ENCODE peak calls at places on chromosomes 3 and 15, in four cellular contexts. One of them, this sample, is unnamed.
A peak's percentile ranks its signal among the peaks of the same experiment; 100 is the strongest.

GRCh38 chr3:123616593-123616992 is 31.7 kb upstream of the HACD2 start:
- DNase-seq in pancreas: no peak
- DNase-seq in OCI-LY7: no peak
- DNase-seq in HCT116: no peak
- DNase-seq in this sample: no peak

GRCh38 chr3:171351676-171352075 is 108.5 kb downstream of the TNIK start:
- DNase-seq in HCT116: peak; percentile 77
- DNase-seq in OCI-LY7: no peak
- DNase-seq in pancreas: no peak
- DNase-seq in this sample: no peak

GRCh38 chr3:153291052-153291689 is 129.1 kb downstream of the RAP2B start:
- DNase-seq in pancreas: no peak
- DNase-seq in OCI-LY7: peak; percentile 58
- DNase-seq in HCT116: peak; percentile 44
- DNase-seq in this sample: no peak

GRCh38 chr15:40322531-40323238 is 807 bp upstream of the INAFM2 start:
- DNase-seq in HCT116: no peak
- DNase-seq in OCI-LY7: no peak
- DNase-seq in pancreas: no peak
- DNase-seq in this sample: peak; percentile 69

GRCh38 chr3:183265157-183265642 is 12.1 kb downstream of the B3GNT5 start:
- DNase-seq in OCI-LY7: no peak
- DNase-seq in pancreas: no peak
- DNase-seq in HCT116: no peak
- DNase-seq in this sample: no peak

GRCh38 chr3:137692803-137693431 is 71.2 kb upstream of the SOX14 start:
- DNase-seq in pancreas: no peak
- DNase-seq in HCT116: peak; percentile 13
- DNase-seq in OCI-LY7: peak; percentile 3
- DNase-seq in this sample: no peak

GRCh38 chr3:149449799-149450198 is 24.7 kb upstream of the TM4SF4 start:
- DNase-seq in pancreas: no peak
- DNase-seq in HCT116: no peak
- DNase-seq in OCI-LY7: no peak
- DNase-seq in this sample: no peak

GRCh38 chr3:35883929-35884328 is 244.6 kb downstream of the ARPP21 start:
- DNase-seq in pancreas: no peak
- DNase-seq in HCT116: no peak
- DNase-seq in OCI-LY7: no peak
- DNase-seq in this sample: no peak

GRCh38 chr3:49668861-49669260 is 5.3 kb upstream of the APEH start:
- DNase-seq in OCI-LY7: no peak
- DNase-seq in pancreas: no peak
- DNase-seq in HCT116: no peak
- DNase-seq in this sample: no peak

GRCh38 chr15:31609243-31609642 is 282.6 kb downstream of the KLF13 start:
- DNase-seq in HCT116: no peak
- DNase-seq in pancreas: no peak
- DNase-seq in OCI-LY7: no peak
- DNase-seq in this sample: no peak

GRCh38 chr3:23809840-23810341 is 4.1 kb downstream of the UBE2E1 start:
- DNase-seq in pancreas: no peak
- DNase-seq in HCT116: no peak
- DNase-seq in OCI-LY7: peak; percentile 40
- DNase-seq in this sample: no peak

GRCh38 chr15:87572381-87572780 is 684.2 kb downstream of the NTRK3 start:
- DNase-seq in HCT116: no peak
- DNase-seq in pancreas: no peak
- DNase-seq in OCI-LY7: no peak
- DNase-seq in this sample: no peak

GRCh38 chr15:61115679-61116078 is 113.4 kb downstream of the RORA start:
- DNase-seq in HCT116: no peak
- DNase-seq in OCI-LY7: no peak
- DNase-seq in pancreas: no peak
- DNase-seq in this sample: no peak

GRCh38 chr3:133494469-133494868 is 79.0 kb upstream of the CDV3 start:
- DNase-seq in HCT116: no peak
- DNase-seq in OCI-LY7: peak; percentile 59
- DNase-seq in pancreas: no peak
- DNase-seq in this sample: no peak

GRCh38 chr15:75704618-75705017 is 8.0 kb downstream of the CSPG4 start:
- DNase-seq in OCI-LY7: no peak
- DNase-seq in HCT116: no peak
- DNase-seq in pancreas: no peak
- DNase-seq in this sample: no peak

GRCh38 chr15:56244811-56245576 is 1.3 kb upstream of the RFX7 start:
- DNase-seq in OCI-LY7: peak; percentile 67
- DNase-seq in pancreas: peak; percentile 34
- DNase-seq in HCT116: no peak
- DNase-seq in this sample: no peak

GRCh38 chr15:62112616-62113593 is 46.1 kb downstream of the C2CD4A start:
- DNase-seq in OCI-LY7: no peak
- DNase-seq in HCT116: no peak
- DNase-seq in pancreas: peak; percentile 55
- DNase-seq in this sample: no peak

GRCh38 chr15:70095387-70096214 is 2.1 kb downstream of the TLE3 start:
- DNase-seq in OCI-LY7: peak; percentile 83
- DNase-seq in pancreas: peak; percentile 40
- DNase-seq in HCT116: no peak
- DNase-seq in this sample: peak; percentile 79

GRCh38 chr3:134603480-134603879 is 47.3 kb downstream of the KY start:
- DNase-seq in OCI-LY7: no peak
- DNase-seq in HCT116: no peak
- DNase-seq in pancreas: peak; percentile 6
- DNase-seq in this sample: no peak

GRCh38 chr3:170493712-170494182 is 75.1 kb downstream of the CLDN11 start:
- DNase-seq in pancreas: no peak
- DNase-seq in HCT116: no peak
- DNase-seq in OCI-LY7: no peak
- DNase-seq in this sample: no peak

GRCh38 chr3:14561051-14561634 is 21.0 kb upstream of the GRIP2 start:
- DNase-seq in pancreas: no peak
- DNase-seq in OCI-LY7: no peak
- DNase-seq in HCT116: no peak
- DNase-seq in this sample: no peak

GRCh38 chr15:82315519-82316246 is 33.6 kb downstream of the GOLGA6L10 start:
- DNase-seq in OCI-LY7: no peak
- DNase-seq in HCT116: no peak
- DNase-seq in pancreas: no peak
- DNase-seq in this sample: peak; percentile 70

GRCh38 chr3:14918356-14918860 is 29.0 kb upstream of the NR2C2 start:
- DNase-seq in HCT116: no peak
- DNase-seq in pancreas: no peak
- DNase-seq in OCI-LY7: no peak
- DNase-seq in this sample: no peak

GRCh38 chr3:86792316-86792715 is 198.6 kb downstream of the VGLL3 start:
- DNase-seq in pancreas: no peak
- DNase-seq in HCT116: no peak
- DNase-seq in OCI-LY7: no peak
- DNase-seq in this sample: no peak

GRCh38 chr3:153165211-153165815 is 3.3 kb downstream of the RAP2B start:
- DNase-seq in OCI-LY7: peak; percentile 26
- DNase-seq in HCT116: no peak
- DNase-seq in pancreas: no peak
- DNase-seq in this sample: no peak

GRCh38 chr3:23183114-23183513 is 20.0 kb upstream of the UBE2E2 start:
- DNase-seq in HCT116: no peak
- DNase-seq in pancreas: no peak
- DNase-seq in OCI-LY7: no peak
- DNase-seq in this sample: no peak

GRCh38 chr3:128591728-128592426 is 58.7 kb downstream of the RPN1 start:
- DNase-seq in OCI-LY7: no peak
- DNase-seq in pancreas: no peak
- DNase-seq in HCT116: no peak
- DNase-seq in this sample: no peak

GRCh38 chr3:12658593-12659058 is 5.3 kb downstream of the RAF1 start:
- DNase-seq in HCT116: no peak
- DNase-seq in OCI-LY7: no peak
- DNase-seq in pancreas: no peak
- DNase-seq in this sample: no peak

GRCh38 chr3:129325383-129325782 is 46.7 kb downstream of the HMCES start:
- DNase-seq in OCI-LY7: no peak
- DNase-seq in pancreas: no peak
- DNase-seq in HCT116: no peak
- DNase-seq in this sample: no peak

GRCh38 chr3:66494964-66495581 is 5.7 kb downstream of the LRIG1 start:
- DNase-seq in pancreas: no peak
- DNase-seq in HCT116: no peak
- DNase-seq in OCI-LY7: peak; percentile 53
- DNase-seq in this sample: no peak

GRCh38 chr3:9468460-9468859 is 71.0 kb downstream of the SETD5 start:
- DNase-seq in pancreas: no peak
- DNase-seq in HCT116: no peak
- DNase-seq in OCI-LY7: no peak
- DNase-seq in this sample: no peak

GRCh38 chr3:141431411-141432378 is 55.1 kb upstream of the RASA2 start:
- DNase-seq in HCT116: no peak
- DNase-seq in OCI-LY7: no peak
- DNase-seq in pancreas: no peak
- DNase-seq in this sample: no peak
- H3K4me3 ChIP-seq in HCT116: no peak overlapping the region
- H3K4me3 ChIP-seq in OCI-LY7: no peak overlapping the region
- H3K4me3 ChIP-seq in pancreas: no peak overlapping the region
- H3K4me3 ChIP-seq in this sample: no peak overlapping the region

DNA sequence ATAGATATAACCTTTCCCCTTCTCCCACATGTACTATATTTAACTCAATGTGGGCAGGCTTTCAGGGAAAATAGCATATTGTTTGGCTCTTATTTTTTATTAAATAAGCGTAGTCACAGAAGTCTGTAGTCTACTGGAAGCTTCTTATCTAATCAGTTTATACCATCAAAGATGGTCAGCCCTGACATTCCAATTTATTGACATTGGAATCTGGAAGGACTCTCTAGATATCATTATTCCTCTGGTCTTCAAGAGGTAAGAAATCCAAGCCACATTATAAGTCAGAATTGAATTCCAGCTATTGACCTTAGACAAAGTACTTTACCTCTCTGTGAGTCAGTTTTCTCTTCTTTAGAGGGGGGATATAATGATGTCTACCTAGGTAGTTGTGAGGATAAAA is 38.5 kb upstream of the SCAANT1 start:
- DNase-seq in HCT116: no peak
- DNase-seq in OCI-LY7: no peak
- DNase-seq in pancreas: no peak
- DNase-seq in this sample: no peak
- H3K27ac ChIP-seq in HCT116: no peak overlapping the region
- H3K27ac ChIP-seq in OCI-LY7: no peak overlapping the region
- H3K27ac ChIP-seq in pancreas: no peak overlapping the region
- H3K27ac ChIP-seq in this sample: no peak overlapping the region

GRCh38 chr3:52480768-52481715 is 14.1 kb upstream of the STAB1 start:
- DNase-seq in OCI-LY7: no peak
- DNase-seq in HCT116: no peak
- DNase-seq in pancreas: no peak
- DNase-seq in this sample: no peak
- H3K4me1 ChIP-seq in OCI-LY7: no peaks in the 10 kb centered on the region
- H3K4me1 ChIP-seq in HCT116: no peaks in the 10 kb centered on the region
- H3K4me1 ChIP-seq in pancreas: no peaks in the 10 kb centered on the region
- H3K4me1 ChIP-seq in this sample: no peaks in the 10 kb centered on the region

GRCh38 chr3:114452176-114452744 is 158.4 kb downstream of the TIGIT start:
- DNase-seq in HCT116: no peak
- DNase-seq in OCI-LY7: peak; percentile 20
- DNase-seq in pancreas: no peak
- DNase-seq in this sample: no peak

GRCh38 chr3:114451561-114452018 is 157.8 kb downstream of the TIGIT start:
- DNase-seq in HCT116: no peak
- DNase-seq in OCI-LY7: no peak
- DNase-seq in pancreas: peak; percentile 56
- DNase-seq in this sample: no peak

GRCh38 chr3:114455432-114455831 is 161.6 kb downstream of the TIGIT start:
- DNase-seq in OCI-LY7: no peak
- DNase-seq in HCT116: no peak
- DNase-seq in pancreas: no peak
- DNase-seq in this sample: no peak

GRCh38 chr3:114454592-114455251 is 160.9 kb downstream of the TIGIT start:
- DNase-seq in pancreas: no peak
- DNase-seq in OCI-LY7: peak; percentile 40
- DNase-seq in HCT116: no peak
- DNase-seq in this sample: no peak

DNA sequence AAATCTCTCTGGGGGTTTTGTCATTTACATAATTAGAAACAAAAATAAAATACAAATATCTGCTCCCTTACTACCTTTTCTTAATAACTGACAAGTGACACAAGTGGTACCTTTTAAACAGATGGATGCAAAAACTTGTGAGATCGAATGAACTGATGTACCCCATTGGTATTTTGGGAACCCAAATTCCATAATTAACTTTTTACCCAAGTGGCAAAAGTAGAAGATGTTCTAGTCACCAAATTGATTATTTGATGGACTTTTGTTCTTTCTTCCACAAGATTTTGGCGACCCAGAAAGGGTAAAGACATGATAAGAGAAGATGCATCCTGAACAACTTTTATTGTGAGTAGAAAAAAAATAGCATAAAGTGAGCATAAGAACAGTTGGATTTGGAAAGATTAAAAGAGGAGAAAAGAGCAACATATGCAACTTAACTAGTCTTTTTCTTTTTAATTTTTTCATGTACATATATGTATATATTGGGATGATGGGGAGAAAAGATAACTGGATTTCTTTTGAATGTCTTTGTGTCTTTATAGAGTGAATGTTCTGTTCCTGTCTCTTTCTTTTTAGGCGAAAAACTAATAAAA is 159.6 kb downstream of the TIGIT start:
- DNase-seq in HCT116: no peak
- DNase-seq in OCI-LY7: no peak
- DNase-seq in pancreas: no peak
- DNase-seq in this sample: no peak
- H3K4me3 ChIP-seq in HCT116: no peak overlapping the region
- H3K4me3 ChIP-seq in OCI-LY7: peak overlapping the region; percentile 70
- H3K4me3 ChIP-seq in pancreas: no peak overlapping the region
- H3K4me3 ChIP-seq in this sample: peak overlapping the region; percentile 18

GRCh38 chr15:74156678-74157411 is 16.7 kb upstream of the ISLR start:
- DNase-seq in pancreas: no peak
- DNase-seq in OCI-LY7: no peak
- DNase-seq in HCT116: no peak
- DNase-seq in this sample: no peak
- H3K27ac ChIP-seq in pancreas: no peak overlapping the region
- H3K27ac ChIP-seq in OCI-LY7: no peak overlapping the region
- H3K27ac ChIP-seq in HCT116: no peak overlapping the region
- H3K27ac ChIP-seq in this sample: peak overlapping the region; percentile 75

DNA sequence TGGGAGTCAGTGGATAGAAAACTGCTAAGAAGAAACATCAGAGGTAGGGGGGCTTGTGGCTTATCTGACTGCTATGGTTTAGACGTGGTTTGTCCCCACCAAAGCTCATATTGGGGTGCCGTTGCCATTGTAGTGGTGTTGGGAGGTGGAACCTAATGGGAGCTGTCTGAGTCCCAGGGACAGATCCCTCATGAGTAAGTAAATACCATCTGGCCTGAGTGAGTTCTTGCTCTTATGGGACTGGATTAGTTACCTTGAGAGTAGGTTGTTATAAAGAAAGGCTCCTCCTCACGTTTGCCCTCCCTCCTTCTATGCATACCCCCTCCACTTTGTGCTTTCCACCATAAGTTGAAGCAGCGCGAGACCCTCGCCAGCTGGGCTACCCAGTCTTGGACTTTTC is 53.4 kb upstream of the VILL start:
- DNase-seq in OCI-LY7: no peak
- DNase-seq in pancreas: no peak
- DNase-seq in HCT116: no peak
- DNase-seq in this sample: no peak
- H3K4me1 ChIP-seq in OCI-LY7: peaks cover 9% of the 10 kb centered on the region
- H3K4me1 ChIP-seq in pancreas: peaks cover 18% of the 10 kb centered on the region
- H3K4me1 ChIP-seq in HCT116: peaks cover 45% of the 10 kb centered on the region
- H3K4me1 ChIP-seq in this sample: peaks cover 7% of the 10 kb centered on the region

GRCh38 chr3:121658716-121659435 is 1.8 kb downstream of the HCLS1 start:
- DNase-seq in HCT116: no peak
- DNase-seq in pancreas: no peak
- DNase-seq in OCI-LY7: no peak
- DNase-seq in this sample: no peak
- H3K4me3 ChIP-seq in HCT116: no peak overlapping the region
- H3K4me3 ChIP-seq in pancreas: no peak overlapping the region
- H3K4me3 ChIP-seq in OCI-LY7: peak overlapping the region; percentile 75
- H3K4me3 ChIP-seq in this sample: no peak overlapping the region

This sample was measured in aorta.